ENCODE peak calls at places on chromosome 3, in six cellular contexts. P is mesothelial cell of epicardium, W is GM13977, O is stomach, N is PC-3, H is SK-N-SH. M is an unnamed sample.

GRCh38 chr3:100400424-100400781 is 486 bp downstream of the TOMM70 start:
- DNase-seq in P (no peak), W (peak), O (no peak), N (peak), H (no peak), M (peak)

GRCh38 chr3:122392868-122393844 is 9.2 kb downstream of the FAM162A start:
- DNase-seq in P (no peak), W (peak), O (no peak), N (peak), H (peak), M (no peak)

GRCh38 chr3:54139630-54140029 is 17.3 kb downstream of the CACNA2D3 start:
- DNase-seq in P (no peak), W (no peak), O (no peak), N (no peak), H (no peak), M (no peak)

GRCh38 chr3:66431494-66431893 is 69.3 kb downstream of the LRIG1 start:
- DNase-seq in P (no peak), W (no peak), O (no peak), N (no peak), H (no peak), M (no peak)

GRCh38 chr3:95167748-95168147 is 1104.9 kb downstream of the NSUN3 start:
- DNase-seq in P (no peak), W (no peak), O (no peak), N (no peak), H (no peak), M (no peak)

GRCh38 chr3:60010778-60011177 is 961.0 kb upstream of the CFAP20DC start:
- DNase-seq in P (no peak), W (peak), O (no peak), N (no peak), H (no peak), M (peak)

GRCh38 chr3:142951814-142952213 is 11.7 kb downstream of the PAQR9 start:
- DNase-seq in P (no peak), W (no peak), O (no peak), N (no peak), H (no peak), M (no peak)

GRCh38 chr3:6779140-6779539 is 81.8 kb upstream of the GRM7 start:
- DNase-seq in P (no peak), W (no peak), O (no peak), N (no peak), H (no peak), M (no peak)

GRCh38 chr3:133445111-133445510 is 45.3 kb downstream of the BFSP2 start:
- DNase-seq in P (no peak), W (no peak), O (no peak), N (no peak), H (no peak), M (no peak)

GRCh38 chr3:123807820-123808219 is 76.3 kb downstream of the MYLK start:
- DNase-seq in P (no peak), W (no peak), O (no peak), N (no peak), H (peak), M (no peak)

GRCh38 chr3:58163234-58163633 is 47.5 kb downstream of the DNASE1L3 start:
- DNase-seq in P (no peak), W (no peak), O (no peak), N (no peak), H (no peak), M (no peak)

GRCh38 chr3:24965706-24966105 is 462.4 kb upstream of the RARB start:
- DNase-seq in P (no peak), W (no peak), O (no peak), N (no peak), H (no peak), M (no peak)

GRCh38 chr3:195013962-195014361 is 257.0 kb downstream of the XXYLT1 start:
- DNase-seq in P (no peak), W (no peak), O (no peak), N (no peak), H (peak), M (no peak)

GRCh38 chr3:4588410-4588809 is 95.3 kb downstream of the ITPR1 start:
- DNase-seq in P (no peak), W (no peak), O (no peak), N (peak), H (no peak), M (no peak)

GRCh38 chr3:177777699-177778098 is 580.4 kb upstream of the TBL1XR1 start:
- DNase-seq in P (no peak), W (peak), O (peak), N (peak), H (peak), M (no peak)

GRCh38 chr3:58004972-58005371 is 3.2 kb upstream of the FLNB start:
- DNase-seq in P (no peak), W (no peak), O (no peak), N (peak), H (no peak), M (no peak)

GRCh38 chr3:120559228-120560061 is 36.7 kb upstream of the NDUFB4 start:
- DNase-seq in P (peak), W (no peak), O (no peak), N (peak), H (no peak), M (no peak)

GRCh38 chr3:131730581-131730980 is 227.8 kb upstream of the MRPL3 start:
- DNase-seq in P (no peak), W (no peak), O (no peak), N (peak), H (no peak), M (no peak)

GRCh38 chr3:56782215-56782614 is 19.5 kb downstream of the ARHGEF3 start:
- DNase-seq in P (no peak), W (no peak), O (no peak), N (no peak), H (no peak), M (no peak)

GRCh38 chr3:58188921-58189451 is 21.8 kb downstream of the DNASE1L3 start:
- DNase-seq in P (no peak), W (no peak), O (no peak), N (peak), H (no peak), M (no peak)

GRCh38 chr3:141875893-141876380 is 506 bp upstream of the ATP1B3 start:
- DNase-seq in P (peak), W (no peak), O (peak), N (no peak), H (peak), M (peak)

GRCh38 chr3:132624790-132625189 is 27.7 kb downstream of the ACKR4 start:
- DNase-seq in P (no peak), W (no peak), O (no peak), N (no peak), H (no peak), M (no peak)

GRCh38 chr3:10142707-10143560 is 1.4 kb downstream of the VHL start:
- DNase-seq in P (no peak), W (no peak), O (peak), N (peak), H (peak), M (no peak)

GRCh38 chr3:15899438-15899837 is 101.7 kb upstream of the ANKRD28 start:
- DNase-seq in P (no peak), W (no peak), O (no peak), N (peak), H (no peak), M (no peak)

GRCh38 chr3:9887478-9887877 is 2.9 kb upstream of the JAGN1 start:
- DNase-seq in P (no peak), W (no peak), O (no peak), N (no peak), H (no peak), M (no peak)

GRCh38 chr3:131110087-131110486 is 83.4 kb downstream of the NEK11 start:
- DNase-seq in P (no peak), W (no peak), O (no peak), N (peak), H (no peak), M (no peak)

GRCh38 chr3:146449584-146449983 is 19.8 kb downstream of the PLSCR2 start:
- DNase-seq in P (no peak), W (no peak), O (no peak), N (no peak), H (no peak), M (no peak)

GRCh38 chr3:39361252-39361927 is 21.8 kb upstream of the SLC25A38 start:
- DNase-seq in P (no peak), W (no peak), O (no peak), N (no peak), H (no peak), M (peak)

GRCh38 chr3:189167027-189167766 is 4.6 kb upstream of the TPRG1 start:
- DNase-seq in P (no peak), W (no peak), O (peak), N (peak), H (no peak), M (no peak)

DNA sequence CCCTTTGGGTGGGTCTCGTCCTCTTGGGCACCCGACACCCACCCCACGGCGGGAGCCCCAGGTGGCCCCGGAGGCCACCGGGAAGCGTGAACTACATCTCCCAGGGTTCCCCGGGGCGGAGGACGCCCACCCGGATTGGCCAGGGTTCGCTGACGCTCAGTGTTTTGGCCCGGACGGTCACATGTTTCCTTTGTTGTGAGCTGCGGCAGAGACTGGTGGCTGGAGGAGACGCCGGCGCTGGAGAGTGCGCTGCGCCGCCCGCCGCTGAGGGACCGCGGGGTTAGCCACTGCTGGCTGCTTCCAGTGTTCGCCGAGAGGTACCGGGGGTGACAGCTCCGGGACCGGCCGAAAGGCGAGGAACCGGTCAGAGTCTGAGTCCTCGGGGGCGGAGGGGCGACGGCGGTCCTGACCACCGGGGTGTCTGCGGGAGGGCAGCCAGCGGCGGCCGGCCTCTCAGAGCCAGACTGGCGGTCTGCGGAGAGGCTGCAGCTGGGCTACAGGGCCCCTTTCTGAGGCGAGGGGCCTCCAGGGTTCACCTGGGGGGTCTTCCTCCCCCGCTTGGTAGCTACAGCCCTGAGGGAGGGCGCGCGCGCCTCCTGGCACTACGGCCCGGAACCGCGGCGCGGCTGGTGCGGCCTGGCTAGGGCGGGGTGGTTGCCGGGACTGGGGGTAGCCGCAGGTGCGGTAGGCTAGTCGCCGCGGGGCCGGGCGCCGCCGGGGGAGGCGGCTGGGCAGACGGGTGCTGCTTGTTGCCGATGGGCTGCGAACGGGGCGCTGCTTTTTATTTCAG is at the start of gene KLHL24:
- DNase-seq in P (peak), W (peak), O (peak), N (peak), H (peak), M (peak)
- TF ChIP-seq CTCF in P (no peak), W (no peak), O (no peak), N (peak), H (no peak), M (no peak)

DNA sequence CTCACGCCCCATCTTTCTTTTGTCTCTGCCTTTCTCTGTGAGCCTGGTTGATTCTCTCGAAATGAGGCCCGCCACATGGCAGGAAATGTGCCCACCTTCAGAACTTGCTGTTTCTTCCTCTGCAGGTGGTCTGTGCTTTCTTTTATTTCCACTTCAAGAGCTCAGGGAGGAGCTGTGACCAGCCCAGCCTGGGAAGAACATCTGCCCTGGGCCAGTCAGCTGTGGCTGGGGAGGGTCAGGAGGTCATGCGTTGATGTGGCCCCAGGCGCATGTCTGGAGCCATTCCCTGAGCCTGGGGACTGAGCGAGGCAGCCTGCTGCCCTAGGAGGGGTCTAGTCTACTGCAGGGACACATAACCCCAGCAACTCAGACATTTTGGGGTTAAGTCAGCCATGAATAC is 8.0 kb downstream of the FBLN2 start:
- DNase-seq in P (no peak), W (no peak), O (no peak), N (no peak), H (no peak), M (no peak)
- TF ChIP-seq CTCF in P (no peak), W (no peak), O (no peak), N (no peak), H (no peak), M (no peak)

GRCh38 chr3:68295457-68295856 is 636.9 kb downstream of the TAFA4 start:
- DNase-seq in P (no peak), W (no peak), O (no peak), N (no peak), H (no peak), M (no peak)

GRCh38 chr3:68288050-68288449 is 633.6 kb upstream of the SUCLG2 start:
- DNase-seq in P (no peak), W (no peak), O (no peak), N (no peak), H (no peak), M (no peak)

GRCh38 chr3:68290333-68290732 is 635.9 kb upstream of the SUCLG2 start:
- DNase-seq in P (no peak), W (no peak), O (no peak), N (no peak), H (no peak), M (no peak)
- TF ChIP-seq CTCF in P (no peak), W (no peak), O (no peak), N (no peak), H (no peak), M (no peak)

GRCh38 chr3:163915279-163915678 is 1163.0 kb downstream of the SI start:
- DNase-seq in P (no peak), W (no peak), O (no peak), N (no peak), H (no peak), M (no peak)

GRCh38 chr3:163914567-163914966 is 1163.7 kb downstream of the SI start:
- DNase-seq in P (no peak), W (no peak), O (no peak), N (no peak), H (no peak), M (no peak)

GRCh38 chr3:163919154-163919553 is 1159.1 kb downstream of the SI start:
- DNase-seq in P (no peak), W (no peak), O (no peak), N (no peak), H (no peak), M (no peak)

DNA sequence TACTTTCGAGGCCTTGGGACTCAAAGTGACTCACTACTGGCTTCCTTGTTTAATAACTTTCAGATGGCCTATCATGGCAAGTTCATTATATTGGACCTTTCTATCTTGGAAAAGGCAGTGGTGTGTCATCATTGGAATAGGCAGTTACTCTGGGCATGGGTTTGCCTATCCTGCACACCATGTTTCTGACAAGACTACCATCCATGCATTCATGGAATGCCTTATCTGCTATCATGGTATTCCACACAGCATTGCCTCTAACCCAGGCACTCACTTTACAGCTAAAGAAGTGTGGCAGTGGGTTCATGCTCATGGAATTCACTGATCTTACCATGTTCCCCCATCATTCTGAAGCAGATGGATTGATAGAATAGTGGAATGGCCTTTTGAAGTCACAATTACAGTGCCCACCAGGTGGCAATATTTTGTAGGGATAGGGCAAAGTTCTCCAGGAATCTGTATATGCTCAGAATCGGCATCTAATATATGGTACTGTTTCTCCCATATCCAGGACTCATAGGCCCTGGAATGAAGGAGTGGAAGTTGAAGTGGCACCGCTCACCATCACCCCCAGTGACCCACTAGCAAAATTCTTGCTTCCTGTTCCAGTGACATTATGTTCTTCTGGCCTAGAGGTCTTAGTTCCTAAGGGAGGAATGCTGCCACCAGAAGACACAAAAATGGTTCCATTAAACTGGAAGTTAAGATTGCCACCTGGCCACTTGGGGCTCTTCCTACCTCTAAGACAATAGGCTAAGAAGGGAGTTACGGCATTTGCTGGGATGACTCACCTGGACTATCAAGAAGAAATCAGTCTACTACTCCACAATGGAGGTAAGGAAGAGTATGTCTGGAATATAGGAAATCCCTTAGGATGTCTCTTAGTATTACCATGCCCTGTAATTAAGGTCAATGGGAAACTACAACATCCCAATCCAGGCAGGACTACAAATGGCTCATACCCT is 1161.4 kb downstream of the SI start:
- DNase-seq in P (no peak), W (no peak), O (peak), N (peak), H (peak), M (no peak)
- TF ChIP-seq CTCF in P (peak), W (no peak), O (no peak), N (peak), H (no peak), M (no peak)

DNA sequence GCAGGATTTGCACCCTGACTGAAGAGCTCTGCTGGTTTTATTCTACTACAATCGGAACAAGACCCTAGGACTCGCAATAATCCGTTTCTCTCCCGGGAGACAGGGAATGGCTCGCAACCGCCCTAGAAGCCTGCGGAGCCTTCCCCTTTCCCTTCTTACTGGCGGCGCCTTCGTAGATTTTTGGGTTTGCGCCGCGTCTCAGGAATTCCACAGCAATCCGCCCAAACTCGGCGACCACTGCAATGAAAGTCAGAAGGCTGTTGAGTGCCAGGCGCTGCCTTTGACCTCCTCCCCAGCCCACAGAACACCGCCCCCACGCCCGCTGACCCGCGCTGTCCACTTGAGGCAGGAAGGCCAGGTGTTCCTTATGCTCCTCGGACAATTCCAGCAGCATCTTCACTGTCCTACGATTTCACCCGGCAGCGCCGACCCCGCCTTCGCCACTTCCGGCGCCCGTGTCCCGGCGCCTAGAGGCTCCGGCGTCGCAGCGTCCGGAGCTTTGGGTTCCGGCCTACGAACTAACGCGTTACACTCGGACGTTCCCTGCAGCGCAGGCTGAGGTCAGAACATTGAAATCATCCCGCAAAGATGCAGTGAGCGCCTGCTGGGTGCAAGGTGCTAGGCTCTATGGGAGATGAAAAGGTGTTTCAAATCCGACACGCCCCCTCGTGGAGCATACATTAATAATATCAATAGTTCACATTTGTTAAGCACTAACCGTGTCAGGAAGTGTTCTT is at the start of gene COMMD2:
- DNase-seq in P (peak), W (peak), O (peak), N (peak), H (peak), M (peak)
- TF ChIP-seq CTCF in P (peak), W (peak), O (no peak), N (peak), H (peak), M (peak)

DNA sequence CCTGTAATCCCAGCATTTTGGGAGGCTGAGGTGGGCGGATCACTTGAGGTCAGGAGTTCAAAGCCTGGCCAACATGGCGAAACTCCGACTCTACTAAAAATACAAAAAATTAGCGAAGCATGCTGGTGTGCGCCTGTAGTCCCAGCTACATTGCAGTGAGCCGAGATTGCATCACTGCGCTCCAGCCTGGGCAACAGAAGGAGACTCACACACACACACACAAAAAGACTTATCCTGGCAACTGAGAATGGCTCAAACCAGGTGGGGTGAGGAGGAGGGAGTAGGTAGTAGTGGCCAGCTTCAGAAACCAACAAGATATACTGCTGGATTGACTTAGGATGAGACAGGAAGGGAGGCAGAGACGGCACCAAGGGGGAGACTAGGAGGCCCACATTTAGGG is 53.4 kb upstream of the APEH start:
- DNase-seq in P (no peak), W (no peak), O (no peak), N (no peak), H (no peak), M (no peak)
- TF ChIP-seq CTCF in P (no peak), W (no peak), O (no peak), N (no peak), H (no peak), M (no peak)